ENCODE peak calls at places on chromosomes 1 and 21, in ten cellular contexts. J is left cardiac atrium; Z is aorta; Q is WERI-Rb-1; D is Calu3; A is ascending aorta; X is left lung; E is stimulated activated CD4-positive, alpha-beta T cell treated with anti-CD3 and anti-CD28 coated beads, TNF-alpha, amount 100 ng/mL, for 4 hours; C is fibroblast of villous mesenchyme; W is GM10248. K is an unnamed sample.

GRCh38 chr21:45642122-45642813 is 1.3 kb upstream of the PCBP3 start:
- DNase-seq in Z (peak; percentile 57), E (no peak), A (no peak), W (no peak), D (no peak), J (peak; percentile 42), Q (no peak), C (no peak), X (peak; percentile 88), K (no peak)

GRCh38 chr1:210342986-210343780 is 14.5 kb downstream of the HHAT start:
- DNase-seq in X (no peak), E (no peak), Q (no peak), Z (no peak), A (no peak), C (peak; percentile 16), D (no peak), W (no peak), J (no peak), K (no peak)

GRCh38 chr1:245086389-245086969 is 68.3 kb upstream of the KIF26B start:
- DNase-seq in D (no peak), Z (no peak), J (no peak), W (no peak), C (peak; percentile 79), E (no peak), Q (no peak), A (no peak), X (no peak), K (no peak)

GRCh38 chr1:218917646-218918045 is 256.0 kb upstream of the LYPLAL1 start:
- DNase-seq in W (no peak), D (no peak), Z (no peak), X (no peak), E (no peak), Q (no peak), C (no peak), J (no peak), A (no peak), K (no peak)

GRCh38 chr1:203437696-203438315 is 37.8 kb upstream of the PRELP start:
- DNase-seq in A (no peak), D (no peak), J (no peak), Z (no peak), C (no peak), X (peak; percentile 51), Q (peak; percentile 9), W (no peak), E (no peak), K (no peak)

GRCh38 chr1:109135940-109136339 is 22.0 kb downstream of the ELAPOR1 start:
- DNase-seq in A (no peak), X (no peak), E (no peak), D (no peak), C (no peak), Z (no peak), J (no peak), Q (no peak), W (no peak), K (no peak)

GRCh38 chr1:65813956-65814355 is 21.3 kb downstream of the PDE4B start:
- DNase-seq in X (no peak), A (no peak), J (no peak), D (no peak), W (no peak), E (no peak), Z (no peak), Q (no peak), C (no peak), K (no peak)

GRCh38 chr1:185934476-185935189 is 200.4 kb downstream of the HMCN1 start:
- DNase-seq in Z (no peak), C (no peak), D (no peak), J (no peak), A (no peak), X (no peak), Q (no peak), W (no peak), E (no peak), K (no peak)

GRCh38 chr1:177830531-177830930 is 139.3 kb downstream of the SEC16B start:
- DNase-seq in X (no peak), E (no peak), J (no peak), Q (no peak), A (no peak), D (no peak), W (no peak), Z (no peak), C (no peak), K (no peak)

GRCh38 chr1:172928412-172928811 is 122.3 kb downstream of the TNFSF18 start:
- DNase-seq in W (no peak), D (no peak), J (no peak), Q (no peak), A (no peak), E (no peak), X (no peak), Z (no peak), C (peak; percentile 88), K (no peak)

GRCh38 chr1:247401310-247402098 is 14.5 kb upstream of the NLRP3 start:
- DNase-seq in Q (no peak), E (no peak), W (no peak), C (no peak), D (no peak), A (no peak), X (no peak), J (no peak), Z (no peak), K (no peak)

GRCh38 chr1:248013229-248013710 is at the start of gene OR2L5:
- DNase-seq in J (no peak), X (no peak), E (no peak), Z (no peak), D (no peak), Q (no peak), A (no peak), C (no peak), W (no peak), K (no peak)

GRCh38 chr1:204628868-204629267 is 56.7 kb downstream of the LRRN2 start:
- DNase-seq in Z (no peak), X (no peak), C (no peak), A (no peak), Q (no peak), E (no peak), J (no peak), W (no peak), D (no peak), K (no peak)

GRCh38 chr1:94636625-94637024 is 95.1 kb upstream of the F3 start:
- DNase-seq in D (no peak), Z (no peak), C (peak; percentile 95), E (no peak), W (no peak), X (no peak), A (no peak), J (no peak), Q (no peak), K (no peak)

GRCh38 chr1:196407358-196408041 is 200.7 kb downstream of the KCNT2 start:
- DNase-seq in E (no peak), J (no peak), W (no peak), Z (no peak), X (no peak), Q (no peak), A (no peak), C (peak; percentile 68), D (no peak), K (no peak)

GRCh38 chr1:182634306-182635072 is 30.3 kb upstream of the RGS16 start:
- DNase-seq in D (no peak), E (no peak), C (peak; percentile 19), Q (peak; percentile 74), Z (no peak), X (no peak), W (no peak), A (no peak), J (no peak), K (no peak)

GRCh38 chr1:203282720-203283542 is 22.4 kb upstream of the BTG2 start:
- DNase-seq in Z (no peak), Q (peak; percentile 99), A (no peak), C (no peak), W (no peak), X (no peak), E (no peak), D (no peak), J (no peak), K (no peak)

GRCh38 chr1:108646661-108647269 is 14.1 kb downstream of the HENMT1 start:
- DNase-seq in E (peak; percentile 53), D (peak; percentile 36), C (peak; percentile 96), Z (peak; percentile 93), Q (no peak), X (peak; percentile 93), J (peak; percentile 81), W (no peak), A (peak; percentile 67), K (no peak)

GRCh38 chr1:200364121-200364759 is 45.6 kb downstream of the ZNF281 start:
- DNase-seq in W (no peak), Q (no peak), D (no peak), A (no peak), C (peak; percentile 72), X (no peak), E (no peak), J (no peak), Z (no peak), K (no peak)

GRCh38 chr1:21673277-21673780 is 4.2 kb upstream of the RAP1GAP start:
- DNase-seq in Z (peak; percentile 86), D (no peak), E (no peak), A (no peak), W (no peak), C (peak; percentile 72), X (no peak), Q (no peak), J (peak; percentile 81), K (no peak)

GRCh38 chr1:96362623-96363022 is 359.0 kb upstream of the PTBP2 start:
- DNase-seq in C (peak; percentile 95), Z (no peak), E (no peak), D (peak; percentile 58), Q (no peak), A (no peak), X (no peak), J (no peak), W (no peak), K (no peak)

GRCh38 chr1:7956218-7957032 is 5.1 kb upstream of the PARK7 start:
- DNase-seq in X (no peak), Q (no peak), Z (no peak), A (no peak), D (no peak), C (no peak), E (no peak), J (no peak), W (no peak), K (no peak)

GRCh38 chr1:109659145-109659544 is 3.2 kb downstream of the GSTM4 start:
- DNase-seq in W (no peak), E (no peak), C (no peak), A (no peak), D (peak; percentile 45), X (no peak), J (no peak), Z (no peak), Q (no peak), K (no peak)

GRCh38 chr1:2969870-2970291 is 51.4 kb upstream of the ACTRT2 start:
- DNase-seq in D (no peak), Z (no peak), A (no peak), J (no peak), Q (no peak), W (no peak), X (peak; percentile 74), E (no peak), C (no peak), K (no peak)

GRCh38 chr1:170168263-170168662 is 22.5 kb downstream of the NTMT2 start:
- DNase-seq in Q (no peak), J (no peak), E (no peak), W (no peak), C (peak; percentile 77), X (no peak), D (no peak), A (no peak), Z (no peak), K (no peak)

K was measured in caudate nucleus.